ENCODE peak calls at places on chromosomes 11 and 22, in ten cellular contexts. One of them, this sample, is unnamed.

GRCh38 chr11:94845622-94846021 is 77.5 kb downstream of the AMOTL1 start:
- DNase-seq in H1: no peak
- DNase-seq in ovary: no peak
- DNase-seq in HepG2: peak
- DNase-seq in stomach: peak
- DNase-seq in A549: no peak
- DNase-seq in sigmoid colon: peak
- DNase-seq in upper lobe of left lung: peak
- DNase-seq in tibial nerve: no peak
- DNase-seq in transverse colon: no peak
- DNase-seq in this sample: no peak

GRCh38 chr11:15313862-15314261 is 199.1 kb downstream of the INSC start:
- DNase-seq in ovary: no peak
- DNase-seq in sigmoid colon: no peak
- DNase-seq in stomach: no peak
- DNase-seq in upper lobe of left lung: no peak
- DNase-seq in A549: no peak
- DNase-seq in HepG2: no peak
- DNase-seq in tibial nerve: no peak
- DNase-seq in H1: no peak
- DNase-seq in transverse colon: no peak
- DNase-seq in this sample: no peak

GRCh38 chr22:22800716-22801115 is 86.9 kb upstream of the IGLL5 start:
- DNase-seq in H1: no peak
- DNase-seq in upper lobe of left lung: no peak
- DNase-seq in stomach: no peak
- DNase-seq in tibial nerve: peak
- DNase-seq in ovary: no peak
- DNase-seq in A549: no peak
- DNase-seq in sigmoid colon: no peak
- DNase-seq in transverse colon: no peak
- DNase-seq in HepG2: no peak
- DNase-seq in this sample: no peak

GRCh38 chr11:87252869-87253268 is 215.1 kb downstream of the TMEM135 start:
- DNase-seq in stomach: no peak
- DNase-seq in HepG2: no peak
- DNase-seq in sigmoid colon: no peak
- DNase-seq in tibial nerve: no peak
- DNase-seq in ovary: no peak
- DNase-seq in H1: no peak
- DNase-seq in A549: no peak
- DNase-seq in transverse colon: no peak
- DNase-seq in upper lobe of left lung: no peak
- DNase-seq in this sample: no peak

GRCh38 chr11:118437046-118437735 is 899 bp downstream of the KMT2A start:
- DNase-seq in stomach: no peak
- DNase-seq in upper lobe of left lung: peak
- DNase-seq in HepG2: peak
- DNase-seq in H1: no peak
- DNase-seq in A549: peak
- DNase-seq in sigmoid colon: peak
- DNase-seq in tibial nerve: peak
- DNase-seq in ovary: peak
- DNase-seq in transverse colon: peak
- DNase-seq in this sample: peak

GRCh38 chr11:121067912-121068652 is 33.0 kb upstream of the TECTA start:
- DNase-seq in tibial nerve: no peak
- DNase-seq in ovary: no peak
- DNase-seq in upper lobe of left lung: no peak
- DNase-seq in A549: no peak
- DNase-seq in stomach: no peak
- DNase-seq in transverse colon: peak
- DNase-seq in H1: no peak
- DNase-seq in HepG2: no peak
- DNase-seq in sigmoid colon: no peak
- DNase-seq in this sample: no peak

GRCh38 chr11:110527146-110527545 is 97.4 kb downstream of the FDX1 start:
- DNase-seq in stomach: no peak
- DNase-seq in upper lobe of left lung: no peak
- DNase-seq in H1: no peak
- DNase-seq in transverse colon: no peak
- DNase-seq in A549: no peak
- DNase-seq in sigmoid colon: no peak
- DNase-seq in ovary: no peak
- DNase-seq in tibial nerve: no peak
- DNase-seq in HepG2: no peak
- DNase-seq in this sample: no peak

GRCh38 chr22:30212363-30212995 is 34.1 kb downstream of the LIF start:
- DNase-seq in stomach: peak
- DNase-seq in HepG2: peak
- DNase-seq in sigmoid colon: peak
- DNase-seq in transverse colon: peak
- DNase-seq in A549: peak
- DNase-seq in tibial nerve: peak
- DNase-seq in ovary: peak
- DNase-seq in H1: no peak
- DNase-seq in upper lobe of left lung: peak
- DNase-seq in this sample: peak

GRCh38 chr11:114559425-114560310 is at the start of gene NXPE1:
- DNase-seq in H1: no peak
- DNase-seq in tibial nerve: no peak
- DNase-seq in stomach: no peak
- DNase-seq in sigmoid colon: no peak
- DNase-seq in upper lobe of left lung: no peak
- DNase-seq in A549: no peak
- DNase-seq in HepG2: no peak
- DNase-seq in ovary: no peak
- DNase-seq in transverse colon: no peak
- DNase-seq in this sample: no peak

GRCh38 chr11:38402063-38402462 is 1804.0 kb upstream of the RAG2 start:
- DNase-seq in upper lobe of left lung: no peak
- DNase-seq in H1: no peak
- DNase-seq in ovary: no peak
- DNase-seq in transverse colon: no peak
- DNase-seq in sigmoid colon: no peak
- DNase-seq in HepG2: no peak
- DNase-seq in stomach: no peak
- DNase-seq in A549: no peak
- DNase-seq in tibial nerve: no peak
- DNase-seq in this sample: no peak

GRCh38 chr11:34601085-34601444 is 19.8 kb upstream of the EHF start:
- DNase-seq in A549: no peak
- DNase-seq in HepG2: no peak
- DNase-seq in stomach: no peak
- DNase-seq in H1: no peak
- DNase-seq in upper lobe of left lung: no peak
- DNase-seq in transverse colon: no peak
- DNase-seq in ovary: no peak
- DNase-seq in tibial nerve: no peak
- DNase-seq in sigmoid colon: no peak
- DNase-seq in this sample: no peak

GRCh38 chr11:114307524-114308203 is 11.5 kb downstream of the NNMT start:
- DNase-seq in tibial nerve: peak
- DNase-seq in A549: no peak
- DNase-seq in H1: no peak
- DNase-seq in ovary: no peak
- DNase-seq in HepG2: peak
- DNase-seq in upper lobe of left lung: peak
- DNase-seq in stomach: peak
- DNase-seq in sigmoid colon: peak
- DNase-seq in transverse colon: no peak
- DNase-seq in this sample: peak

GRCh38 chr22:32918741-32919140 is 117.2 kb downstream of the TIMP3 start:
- DNase-seq in stomach: no peak
- DNase-seq in ovary: no peak
- DNase-seq in transverse colon: no peak
- DNase-seq in H1: no peak
- DNase-seq in HepG2: no peak
- DNase-seq in A549: no peak
- DNase-seq in upper lobe of left lung: no peak
- DNase-seq in tibial nerve: no peak
- DNase-seq in sigmoid colon: no peak
- DNase-seq in this sample: no peak

GRCh38 chr11:58006940-58007339 is 16.7 kb upstream of the OR9Q1 start:
- DNase-seq in HepG2: no peak
- DNase-seq in H1: no peak
- DNase-seq in ovary: no peak
- DNase-seq in tibial nerve: no peak
- DNase-seq in A549: no peak
- DNase-seq in upper lobe of left lung: no peak
- DNase-seq in stomach: no peak
- DNase-seq in transverse colon: no peak
- DNase-seq in sigmoid colon: no peak
- DNase-seq in this sample: no peak

DNA sequence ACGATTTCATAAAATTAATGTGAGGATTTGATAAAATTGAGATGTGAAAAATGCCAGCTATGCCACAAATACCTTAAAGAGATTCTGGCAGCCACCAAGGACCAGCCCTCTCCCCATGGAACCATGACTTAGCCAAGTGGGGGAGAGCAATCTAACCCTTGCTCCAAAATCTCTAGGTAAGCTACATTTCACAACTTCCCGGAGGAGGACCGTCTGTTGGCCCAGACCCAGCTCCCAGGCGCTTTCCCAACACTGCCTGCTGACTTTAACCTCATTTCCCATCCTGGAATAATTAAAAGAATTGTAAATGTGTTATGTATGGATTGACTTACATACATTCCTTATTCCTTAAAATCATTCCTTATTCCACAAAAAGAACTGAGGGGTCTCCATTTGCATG is 47.5 kb upstream of the TENM4 start:
- DNase-seq in stomach: no peak
- DNase-seq in ovary: no peak
- DNase-seq in upper lobe of left lung: no peak
- DNase-seq in HepG2: no peak
- DNase-seq in sigmoid colon: no peak
- DNase-seq in H1: no peak
- DNase-seq in transverse colon: no peak
- DNase-seq in A549: no peak
- DNase-seq in tibial nerve: no peak
- DNase-seq in this sample: no peak
- TF ChIP-seq EP300 in stomach: no peak
- TF ChIP-seq EP300 in ovary: no peak
- TF ChIP-seq EP300 in upper lobe of left lung: no peak
- TF ChIP-seq EP300 in HepG2: no peak
- TF ChIP-seq EP300 in sigmoid colon: no peak
- TF ChIP-seq EP300 in H1: no peak
- TF ChIP-seq EP300 in transverse colon: no peak
- TF ChIP-seq EP300 in A549: no peak
- TF ChIP-seq EP300 in tibial nerve: no peak
- TF ChIP-seq EP300 in this sample: no peak

DNA sequence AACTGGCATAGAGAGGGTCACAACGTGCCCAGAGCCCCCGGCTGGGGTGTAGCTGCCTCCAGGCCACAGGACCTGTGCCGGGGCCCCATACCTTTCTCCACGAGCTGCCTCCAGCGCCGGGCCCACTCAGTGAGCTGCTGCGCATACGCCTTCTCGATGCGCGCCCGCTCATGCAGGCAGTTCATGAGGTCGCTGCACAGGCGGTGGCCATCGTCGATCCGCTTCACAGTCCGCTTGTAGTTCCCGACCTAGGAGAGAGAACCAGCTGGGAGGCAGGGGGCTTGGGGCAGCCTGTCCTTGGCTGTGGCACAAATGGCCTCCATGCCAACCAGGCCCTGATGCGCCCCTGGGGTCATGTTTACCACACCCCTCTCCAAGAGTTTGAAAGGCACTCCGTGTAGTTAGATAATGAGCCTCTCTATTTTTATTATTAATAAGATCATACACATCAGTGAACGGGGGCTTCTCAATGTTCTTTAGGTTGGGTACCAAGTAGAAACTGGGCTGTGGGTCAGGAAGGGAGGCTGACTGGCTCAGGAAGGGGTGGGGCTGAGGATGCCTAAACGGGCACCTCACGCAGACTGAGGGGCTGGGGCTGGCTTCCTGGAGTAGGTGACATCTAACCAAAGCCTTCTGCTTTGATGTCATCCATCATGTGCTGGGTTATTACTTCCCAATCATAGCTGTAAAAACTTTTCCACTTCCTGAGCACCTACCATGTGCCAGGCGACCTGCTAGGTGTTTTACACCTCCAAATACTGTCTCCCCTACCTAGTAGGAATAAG is 36.5 kb upstream of the ARFGAP3 start:
- DNase-seq in transverse colon: no peak
- DNase-seq in HepG2: no peak
- DNase-seq in stomach: no peak
- DNase-seq in A549: no peak
- DNase-seq in tibial nerve: no peak
- DNase-seq in H1: no peak
- DNase-seq in ovary: no peak
- DNase-seq in sigmoid colon: no peak
- DNase-seq in upper lobe of left lung: no peak
- DNase-seq in this sample: no peak
- TF ChIP-seq EP300 in transverse colon: no peak
- TF ChIP-seq EP300 in HepG2: no peak
- TF ChIP-seq EP300 in stomach: no peak
- TF ChIP-seq EP300 in A549: no peak
- TF ChIP-seq EP300 in tibial nerve: no peak
- TF ChIP-seq EP300 in H1: no peak
- TF ChIP-seq EP300 in ovary: no peak
- TF ChIP-seq EP300 in sigmoid colon: no peak
- TF ChIP-seq EP300 in upper lobe of left lung: no peak
- TF ChIP-seq EP300 in this sample: no peak

GRCh38 chr22:50699754-50700386 is 27.2 kb downstream of the SHANK3 start:
- DNase-seq in upper lobe of left lung: no peak
- DNase-seq in transverse colon: no peak
- DNase-seq in HepG2: peak
- DNase-seq in ovary: peak
- DNase-seq in A549: no peak
- DNase-seq in H1: peak
- DNase-seq in stomach: no peak
- DNase-seq in sigmoid colon: peak
- DNase-seq in tibial nerve: no peak
- DNase-seq in this sample: peak
- TF ChIP-seq EP300 in upper lobe of left lung: no peak
- TF ChIP-seq EP300 in transverse colon: no peak
- TF ChIP-seq EP300 in HepG2: no peak
- TF ChIP-seq EP300 in ovary: no peak
- TF ChIP-seq EP300 in A549: no peak
- TF ChIP-seq EP300 in H1: no peak
- TF ChIP-seq EP300 in stomach: no peak
- TF ChIP-seq EP300 in sigmoid colon: no peak
- TF ChIP-seq EP300 in tibial nerve: no peak
- TF ChIP-seq EP300 in this sample: no peak

DNA sequence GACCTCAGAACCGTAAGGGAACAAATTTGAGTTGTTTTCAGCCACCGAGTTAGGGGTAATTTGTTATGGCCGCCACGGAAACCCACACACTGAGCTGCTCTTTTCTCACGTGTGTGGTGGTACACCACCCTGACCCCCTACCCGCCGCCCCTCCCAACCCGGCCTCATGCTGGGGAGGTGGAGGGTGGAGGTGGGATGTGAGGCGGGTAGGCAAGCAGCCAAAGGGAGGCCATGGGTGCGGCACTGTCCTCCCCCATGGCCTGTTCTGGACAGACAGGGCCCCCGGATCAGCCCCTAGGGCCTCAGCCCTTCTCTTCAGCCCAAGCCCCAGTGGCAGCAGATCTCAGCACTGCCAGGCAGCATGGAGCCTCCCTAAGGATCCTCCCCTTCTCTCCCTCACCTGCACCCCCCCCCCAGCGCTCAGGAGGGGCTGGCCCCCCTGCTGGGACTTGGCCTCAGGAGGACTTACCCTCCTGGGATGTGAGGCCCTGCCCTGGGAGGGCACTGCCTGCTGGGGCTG is 7.9 kb downstream of the PRR5 start:
- DNase-seq in sigmoid colon: no peak
- DNase-seq in transverse colon: no peak
- DNase-seq in ovary: no peak
- DNase-seq in H1: no peak
- DNase-seq in A549: no peak
- DNase-seq in HepG2: no peak
- DNase-seq in tibial nerve: no peak
- DNase-seq in upper lobe of left lung: no peak
- DNase-seq in stomach: no peak
- DNase-seq in this sample: no peak
- TF ChIP-seq EP300 in sigmoid colon: no peak
- TF ChIP-seq EP300 in transverse colon: no peak
- TF ChIP-seq EP300 in ovary: no peak
- TF ChIP-seq EP300 in H1: no peak
- TF ChIP-seq EP300 in A549: no peak
- TF ChIP-seq EP300 in HepG2: no peak
- TF ChIP-seq EP300 in tibial nerve: no peak
- TF ChIP-seq EP300 in upper lobe of left lung: no peak
- TF ChIP-seq EP300 in stomach: no peak
- TF ChIP-seq EP300 in this sample: no peak